ENCODE peak calls at places on chromosomes 12 and 14, in eight cellular contexts. W is activated T-helper 1 cell treated with Interleukin-2 at 50 U/mL for 16 hours, S is NCI-H1417 treated with DMSO at 0.1 percent for 48 hours, N is endothelial cell, V is D341Med, F is HT1080, Y is omental fat pad, P is T-helper 2 cell. K is an unnamed sample.

GRCh38 chr12:124404162-124404561 is 109.3 kb downstream of the RFLNA start:
- DNase-seq in N (no peak), W (no peak), F (no peak), Y (no peak), P (no peak), S (no peak), V (no peak), K (no peak)

GRCh38 chr12:120094485-120094884 is 22.1 kb downstream of the RAB35 start:
- DNase-seq in P (no peak), W (no peak), Y (no peak), S (no peak), F (no peak), N (no peak), V (no peak), K (no peak)

GRCh38 chr12:110233212-110233903 is 47.7 kb upstream of the ATP2A2 start:
- DNase-seq in V (no peak), Y (no peak), W (no peak), P (no peak), S (no peak), N (no peak), F (no peak), K (no peak)

GRCh38 chr12:88833641-88834116 is 253.4 kb upstream of the KITLG start:
- DNase-seq in W (no peak), P (no peak), V (no peak), F (no peak), Y (no peak), S (no peak), N (no peak), K (no peak)

GRCh38 chr14:89551432-89551831 is 134.4 kb upstream of the FOXN3 start:
- DNase-seq in F (no peak), V (no peak), Y (no peak), S (no peak), N (no peak), P (no peak), W (no peak), K (no peak)

GRCh38 chr12:57309420-57309819 is 58.4 kb upstream of the STAC3 start:
- DNase-seq in W (no peak), P (no peak), V (no peak), Y (no peak), F (peak), S (no peak), N (no peak), K (no peak)

GRCh38 chr12:47729233-47729632 is 3.9 kb upstream of the ENDOU start:
- DNase-seq in P (no peak), F (no peak), N (no peak), V (no peak), S (no peak), Y (no peak), W (no peak), K (no peak)

GRCh38 chr12:13102481-13103195 is 829 bp downstream of the GSG1 start:
- DNase-seq in Y (no peak), S (no peak), N (no peak), P (no peak), V (no peak), F (no peak), W (no peak), K (no peak)

GRCh38 chr14:64293976-64294671 is at the start of gene ESR2:
- DNase-seq in F (no peak), S (no peak), W (no peak), Y (no peak), P (peak), V (peak), N (peak), K (no peak)

GRCh38 chr12:52220456-52220855 is 12.6 kb upstream of the KRT7 start:
- DNase-seq in Y (no peak), N (no peak), F (no peak), S (no peak), W (no peak), V (no peak), P (no peak), K (no peak)

GRCh38 chr12:124651508-124652273 is 84.3 kb upstream of the NCOR2 start:
- DNase-seq in N (no peak), F (no peak), V (no peak), S (no peak), P (no peak), W (no peak), Y (no peak), K (no peak)

GRCh38 chr12:94545937-94546771 is 86.5 kb upstream of the CEP83 start:
- DNase-seq in Y (no peak), P (no peak), F (peak), N (peak), S (no peak), V (peak), W (no peak), K (no peak)

GRCh38 chr12:16606936-16607335 is 974 bp upstream of the LMO3 start:
- DNase-seq in F (no peak), W (no peak), V (no peak), S (no peak), P (no peak), N (no peak), Y (no peak), K (no peak)

GRCh38 chr12:26614217-26614616 is 218.8 kb downstream of the ITPR2 start:
- DNase-seq in N (peak), F (peak), P (no peak), Y (no peak), V (peak), S (no peak), W (no peak), K (peak)

GRCh38 chr14:71621276-71621675 is 311.0 kb upstream of the RGS6 start:
- DNase-seq in V (no peak), F (no peak), Y (no peak), S (no peak), N (no peak), P (no peak), W (no peak), K (no peak)

GRCh38 chr12:129363041-129363440 is 509.8 kb downstream of the GLT1D1 start:
- DNase-seq in N (no peak), V (no peak), S (no peak), Y (no peak), P (no peak), W (no peak), F (no peak), K (no peak)

GRCh38 chr12:65609359-65609771 is 214.9 kb upstream of the HMGA2 start:
- DNase-seq in V (no peak), N (no peak), F (peak), P (no peak), Y (no peak), W (no peak), S (no peak), K (no peak)

GRCh38 chr14:56247495-56248087 is 129.4 kb downstream of the PELI2 start:
- DNase-seq in Y (no peak), W (no peak), V (no peak), N (no peak), F (no peak), P (no peak), S (no peak), K (no peak)

GRCh38 chr12:115060477-115061168 is 376.6 kb upstream of the TBX3 start:
- DNase-seq in S (no peak), F (no peak), P (no peak), W (no peak), Y (no peak), N (no peak), V (no peak), K (no peak)

GRCh38 chr12:120220838-120221575 is 20.1 kb upstream of the RPLP0 start:
- DNase-seq in P (no peak), V (no peak), W (no peak), S (no peak), F (no peak), N (no peak), Y (no peak), K (no peak)

GRCh38 chr14:60768602-60769001 is 34.0 kb downstream of the MNAT1 start:
- DNase-seq in S (no peak), V (no peak), W (no peak), F (no peak), N (no peak), P (no peak), Y (no peak), K (no peak)

GRCh38 chr14:86129426-86129825 is 599.5 kb downstream of the FLRT2 start:
- DNase-seq in W (no peak), N (no peak), F (no peak), Y (no peak), V (no peak), S (no peak), P (no peak), K (no peak)

GRCh38 chr12:46676797-46677520 is 148.8 kb downstream of the SLC38A4 start:
- DNase-seq in V (no peak), S (no peak), F (no peak), W (no peak), P (no peak), Y (no peak), N (no peak), K (no peak)

GRCh38 chr14:50875359-50876090 is 3.7 kb downstream of the ABHD12B start:
- DNase-seq in P (peak), N (no peak), F (peak), V (no peak), Y (no peak), W (peak), S (no peak), K (no peak)

GRCh38 chr12:124636138-124636968 is 68.9 kb upstream of the NCOR2 start:
- DNase-seq in S (no peak), Y (no peak), W (peak), V (no peak), P (peak), F (peak), N (no peak), K (no peak)

GRCh38 chr12:71503579-71504470 is 64.2 kb downstream of the LGR5 start:
- DNase-seq in N (no peak), S (peak), P (no peak), V (no peak), W (no peak), Y (no peak), F (peak), K (no peak)

GRCh38 chr12:28882444-28882843 is 266.6 kb upstream of the FAR2 start:
- DNase-seq in W (no peak), N (no peak), V (no peak), F (no peak), S (no peak), Y (no peak), P (no peak), K (no peak)

GRCh38 chr14:39430762-39431415 is 1.3 kb downstream of the FBXO33 start:
- DNase-seq in F (peak), S (no peak), W (no peak), Y (no peak), N (no peak), V (no peak), P (no peak), K (no peak)

GRCh38 chr14:21924479-21924878 is 250.9 kb upstream of the OR4E1 start:
- DNase-seq in S (no peak), W (peak), F (no peak), V (no peak), N (no peak), Y (no peak), P (peak), K (no peak)

GRCh38 chr14:45249847-45250575 is 3.0 kb downstream of the MIS18BP1 start:
- DNase-seq in F (no peak), N (no peak), P (no peak), Y (no peak), V (no peak), S (no peak), W (no peak), K (no peak)

GRCh38 chr14:91493169-91493568 is 16.9 kb downstream of the PPP4R3A start:
- DNase-seq in Y (no peak), F (no peak), P (no peak), S (no peak), W (no peak), V (no peak), N (no peak), K (no peak)